ENCODE peak calls at places on chromosomes 2 and 18, in six cellular contexts. One of them, this sample, is unnamed.

GRCh38 chr2:164560902-164561301 is 60.4 kb downstream of the GRB14 start:
- DNase-seq in body of pancreas: no peak
- DNase-seq in endodermal cell: no peak
- DNase-seq in stomach: no peak
- DNase-seq in hepatocyte: no peak
- DNase-seq in GM12865: no peak
- DNase-seq in this sample: no peak

GRCh38 chr18:29383311-29384273 is 1206.7 kb upstream of the CDH2 start:
- DNase-seq in body of pancreas: no peak
- DNase-seq in endodermal cell: no peak
- DNase-seq in stomach: no peak
- DNase-seq in hepatocyte: no peak
- DNase-seq in GM12865: no peak
- DNase-seq in this sample: no peak

GRCh38 chr2:38600242-38600891 is 2.4 kb downstream of the HNRNPLL start:
- DNase-seq in body of pancreas: no peak
- DNase-seq in endodermal cell: peak; percentile 57
- DNase-seq in stomach: no peak
- DNase-seq in hepatocyte: peak; percentile 47
- DNase-seq in GM12865: no peak
- DNase-seq in this sample: no peak

GRCh38 chr2:25316101-25316500 is 25.6 kb downstream of the DNMT3A start:
- DNase-seq in body of pancreas: no peak
- DNase-seq in endodermal cell: no peak
- DNase-seq in stomach: no peak
- DNase-seq in hepatocyte: no peak
- DNase-seq in GM12865: no peak
- DNase-seq in this sample: no peak

GRCh38 chr2:20525041-20526035 is 78.5 kb downstream of the RHOB start:
- DNase-seq in body of pancreas: no peak
- DNase-seq in endodermal cell: peak; percentile 68
- DNase-seq in stomach: peak; percentile 44
- DNase-seq in hepatocyte: peak; percentile 78
- DNase-seq in GM12865: peak; percentile 89
- DNase-seq in this sample: no peak

GRCh38 chr2:85786865-85787264 is 33.1 kb downstream of the ATOH8 start:
- DNase-seq in body of pancreas: no peak
- DNase-seq in endodermal cell: no peak
- DNase-seq in stomach: no peak
- DNase-seq in hepatocyte: no peak
- DNase-seq in GM12865: no peak
- DNase-seq in this sample: no peak

GRCh38 chr2:60556998-60557955 is 3.8 kb upstream of the BCL11A start:
- DNase-seq in body of pancreas: no peak
- DNase-seq in endodermal cell: no peak
- DNase-seq in stomach: no peak
- DNase-seq in hepatocyte: no peak
- DNase-seq in GM12865: no peak
- DNase-seq in this sample: no peak

GRCh38 chr2:74597456-74597855 is 42.9 kb downstream of the DOK1 start:
- DNase-seq in body of pancreas: no peak
- DNase-seq in endodermal cell: no peak
- DNase-seq in stomach: no peak
- DNase-seq in hepatocyte: peak; percentile 13
- DNase-seq in GM12865: no peak
- DNase-seq in this sample: no peak

GRCh38 chr2:6896930-6897759 is 19.6 kb downstream of the RSAD2 start:
- DNase-seq in body of pancreas: no peak
- DNase-seq in endodermal cell: no peak
- DNase-seq in stomach: no peak
- DNase-seq in hepatocyte: peak; percentile 53
- DNase-seq in GM12865: peak; percentile 52
- DNase-seq in this sample: no peak

DNA sequence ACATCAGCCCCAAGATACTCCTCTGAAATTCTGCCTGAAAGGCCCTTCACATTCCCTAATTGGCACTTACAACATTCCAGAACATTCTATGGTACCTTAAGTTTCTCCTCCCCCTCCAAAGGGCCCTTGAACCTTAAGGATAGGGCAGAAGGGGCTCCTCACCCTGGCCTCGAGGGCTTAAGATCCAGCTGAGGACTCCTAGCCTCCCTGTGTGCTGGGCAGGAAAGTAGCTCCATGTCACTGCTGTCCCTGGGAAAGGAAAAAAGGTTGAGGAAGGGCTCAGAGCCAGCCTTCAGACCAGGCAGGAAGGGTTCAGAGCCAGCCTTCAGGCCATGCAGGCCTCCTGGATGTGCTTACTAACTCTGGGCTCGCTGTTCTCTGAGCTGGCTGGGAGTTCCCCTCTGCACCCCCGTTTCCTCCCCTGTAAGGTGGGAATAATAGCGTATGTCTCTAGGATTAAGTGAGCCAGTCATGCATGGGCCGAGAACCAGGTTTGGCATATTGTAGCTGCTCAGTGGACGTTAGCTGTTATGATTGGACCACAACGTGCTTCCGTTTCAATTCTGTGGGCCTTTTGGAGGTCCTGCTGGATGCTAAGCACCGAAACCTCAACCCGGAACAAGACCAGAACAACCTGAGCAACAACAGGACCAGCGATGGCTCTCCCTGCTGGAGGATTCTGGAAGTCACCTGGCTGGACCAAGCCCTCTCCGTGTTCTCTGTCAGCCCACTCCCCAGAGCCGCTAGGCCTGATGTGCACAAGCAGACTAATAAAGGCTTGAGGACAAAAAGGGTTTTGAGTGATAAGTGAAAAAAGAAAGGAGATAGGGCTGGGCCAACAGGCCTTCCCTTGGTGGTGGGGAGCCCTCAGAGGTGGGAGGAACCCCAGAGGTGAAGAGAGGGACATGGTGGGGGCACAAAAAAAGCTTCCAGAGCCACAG is 1.0 kb upstream of the B3GNT7 start:
- DNase-seq in body of pancreas: peak; percentile 56
- DNase-seq in endodermal cell: peak; percentile 92
- DNase-seq in stomach: no peak
- DNase-seq in hepatocyte: peak; percentile 39
- DNase-seq in GM12865: peak; percentile 93
- DNase-seq in this sample: no peak
- TF ChIP-seq CTCF in body of pancreas: no peak
- TF ChIP-seq CTCF in endodermal cell: peak; percentile 80
- TF ChIP-seq CTCF in stomach: peak; percentile 28
- TF ChIP-seq CTCF in hepatocyte: peak; percentile 23
- TF ChIP-seq CTCF in GM12865: peak; percentile 65
- TF ChIP-seq CTCF in this sample: peak; percentile 29

GRCh38 chr2:200296118-200296517 is 10.4 kb upstream of the SPATS2L start:
- DNase-seq in body of pancreas: no peak
- DNase-seq in endodermal cell: no peak
- DNase-seq in stomach: no peak
- DNase-seq in hepatocyte: no peak
- DNase-seq in GM12865: no peak
- DNase-seq in this sample: no peak
- H3K4me3 ChIP-seq in body of pancreas: no peak overlapping the region
- H3K4me3 ChIP-seq in endodermal cell: no peak overlapping the region
- H3K4me3 ChIP-seq in stomach: no peak overlapping the region
- H3K4me3 ChIP-seq in hepatocyte: no peak overlapping the region
- H3K4me3 ChIP-seq in GM12865: no peak overlapping the region
- H3K4me3 ChIP-seq in this sample: no peak overlapping the region

DNA sequence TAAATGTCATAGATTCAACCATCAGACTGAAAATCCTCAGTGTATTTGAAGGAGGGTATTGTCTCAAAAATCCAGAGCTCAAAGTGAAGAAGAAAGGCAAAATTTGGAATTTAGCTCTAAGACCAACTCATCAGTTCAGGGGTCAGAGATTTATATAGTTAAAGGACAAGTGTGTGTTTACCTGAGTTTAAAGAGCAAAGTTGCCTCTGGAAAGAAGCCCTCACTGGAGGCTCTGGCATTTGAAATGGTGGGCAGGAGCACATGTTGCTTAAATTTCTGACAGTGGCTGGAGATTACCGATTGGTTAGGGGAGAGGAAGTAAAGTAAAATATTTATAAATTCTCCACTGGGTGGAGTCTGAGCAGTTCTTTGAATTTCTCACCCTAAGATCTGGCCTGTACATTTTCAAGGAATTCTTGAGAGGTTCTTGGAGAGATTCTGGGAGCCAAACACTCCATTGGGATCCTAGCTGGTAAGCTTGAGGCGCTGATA is at the start of gene KYNU:
- DNase-seq in body of pancreas: no peak
- DNase-seq in endodermal cell: no peak
- DNase-seq in stomach: no peak
- DNase-seq in hepatocyte: peak; percentile 16
- DNase-seq in GM12865: peak; percentile 77
- DNase-seq in this sample: no peak
- TF ChIP-seq CTCF in body of pancreas: no peak
- TF ChIP-seq CTCF in endodermal cell: no peak
- TF ChIP-seq CTCF in stomach: no peak
- TF ChIP-seq CTCF in hepatocyte: no peak
- TF ChIP-seq CTCF in GM12865: no peak
- TF ChIP-seq CTCF in this sample: no peak

DNA sequence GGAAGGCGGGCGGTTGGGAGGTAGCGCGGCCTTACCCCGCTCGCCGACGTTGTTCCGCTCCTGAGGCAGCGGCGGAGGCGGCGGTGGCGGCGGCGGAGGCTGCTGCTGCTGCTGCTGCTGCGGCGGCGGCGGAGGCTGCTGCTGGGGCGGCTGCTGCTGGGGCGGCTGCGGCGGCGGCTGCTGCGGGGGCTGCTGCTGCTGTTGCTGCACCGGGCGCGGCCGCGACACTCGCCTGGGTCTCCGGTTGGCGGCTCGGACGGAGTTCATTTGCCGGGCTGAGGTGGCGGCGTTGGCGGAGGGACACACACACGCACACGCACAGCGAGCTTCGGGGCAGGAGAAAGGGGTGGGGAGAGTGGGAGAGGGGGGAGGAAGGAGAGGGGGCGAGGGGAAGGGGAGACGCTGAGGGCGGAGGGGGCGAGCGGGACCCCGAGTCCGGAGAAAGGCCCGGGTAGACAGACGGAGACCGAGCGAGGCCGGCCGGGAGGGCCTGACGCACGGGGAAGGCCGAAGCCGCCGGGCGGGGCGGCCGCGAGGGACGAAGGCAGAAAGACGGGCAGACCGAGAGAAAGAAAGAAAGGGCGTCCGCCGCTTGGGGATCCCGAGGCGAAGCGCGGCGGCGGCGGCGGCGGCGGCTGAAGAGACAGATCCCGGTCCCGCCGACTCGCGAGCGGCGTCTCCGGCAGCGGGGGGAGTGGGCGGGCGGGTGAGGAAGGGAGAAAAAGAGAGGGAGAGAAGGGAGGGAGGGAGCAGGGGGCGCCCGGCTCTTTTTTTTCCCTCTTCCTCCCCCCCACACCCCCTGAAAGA is 641 bp downstream of the FBXO11 start:
- DNase-seq in body of pancreas: peak; percentile 61
- DNase-seq in endodermal cell: peak; percentile 81
- DNase-seq in stomach: peak; percentile 55
- DNase-seq in hepatocyte: peak; percentile 84
- DNase-seq in GM12865: peak; percentile 79
- DNase-seq in this sample: no peak
- H3K4me3 ChIP-seq in body of pancreas: peak overlapping the region; percentile 96
- H3K4me3 ChIP-seq in endodermal cell: peak overlapping the region; percentile 82
- H3K4me3 ChIP-seq in stomach: peak overlapping the region; percentile 80
- H3K4me3 ChIP-seq in hepatocyte: peak overlapping the region; percentile 88
- H3K4me3 ChIP-seq in GM12865: peak overlapping the region; percentile 99
- H3K4me3 ChIP-seq in this sample: peak overlapping the region; percentile 97

GRCh38 chr18:54679318-54680149 is 88.5 kb downstream of the DYNAP start:
- DNase-seq in body of pancreas: no peak
- DNase-seq in endodermal cell: no peak
- DNase-seq in stomach: no peak
- DNase-seq in hepatocyte: peak; percentile 67
- DNase-seq in GM12865: peak; percentile 38
- DNase-seq in this sample: peak; percentile 43
- TF ChIP-seq CTCF in body of pancreas: peak; percentile 32
- TF ChIP-seq CTCF in endodermal cell: peak; percentile 79
- TF ChIP-seq CTCF in stomach: peak; percentile 83
- TF ChIP-seq CTCF in hepatocyte: peak; percentile 86
- TF ChIP-seq CTCF in GM12865: peak; percentile 20
- TF ChIP-seq CTCF in this sample: peak; percentile 46

GRCh38 chr18:23693849-23694248 is 4.6 kb downstream of the LAMA3 start:
- DNase-seq in body of pancreas: no peak
- DNase-seq in endodermal cell: no peak
- DNase-seq in stomach: peak; percentile 34
- DNase-seq in hepatocyte: peak; percentile 42
- DNase-seq in GM12865: no peak
- DNase-seq in this sample: no peak

GRCh38 chr18:23689616-23690504 is 607 bp downstream of the LAMA3 start:
- DNase-seq in body of pancreas: peak; percentile 22
- DNase-seq in endodermal cell: peak; percentile 81
- DNase-seq in stomach: peak; percentile 29
- DNase-seq in hepatocyte: peak; percentile 48
- DNase-seq in GM12865: no peak
- DNase-seq in this sample: no peak

GRCh38 chr18:23689031-23689615 is at the start of gene LAMA3:
- DNase-seq in body of pancreas: peak; percentile 58
- DNase-seq in endodermal cell: peak; percentile 80
- DNase-seq in stomach: peak; percentile 77
- DNase-seq in hepatocyte: peak; percentile 86
- DNase-seq in GM12865: no peak
- DNase-seq in this sample: no peak

GRCh38 chr18:23688528-23688927 is 725 bp upstream of the LAMA3 start:
- DNase-seq in body of pancreas: no peak
- DNase-seq in endodermal cell: no peak
- DNase-seq in stomach: no peak
- DNase-seq in hepatocyte: no peak
- DNase-seq in GM12865: no peak
- DNase-seq in this sample: no peak

DNA sequence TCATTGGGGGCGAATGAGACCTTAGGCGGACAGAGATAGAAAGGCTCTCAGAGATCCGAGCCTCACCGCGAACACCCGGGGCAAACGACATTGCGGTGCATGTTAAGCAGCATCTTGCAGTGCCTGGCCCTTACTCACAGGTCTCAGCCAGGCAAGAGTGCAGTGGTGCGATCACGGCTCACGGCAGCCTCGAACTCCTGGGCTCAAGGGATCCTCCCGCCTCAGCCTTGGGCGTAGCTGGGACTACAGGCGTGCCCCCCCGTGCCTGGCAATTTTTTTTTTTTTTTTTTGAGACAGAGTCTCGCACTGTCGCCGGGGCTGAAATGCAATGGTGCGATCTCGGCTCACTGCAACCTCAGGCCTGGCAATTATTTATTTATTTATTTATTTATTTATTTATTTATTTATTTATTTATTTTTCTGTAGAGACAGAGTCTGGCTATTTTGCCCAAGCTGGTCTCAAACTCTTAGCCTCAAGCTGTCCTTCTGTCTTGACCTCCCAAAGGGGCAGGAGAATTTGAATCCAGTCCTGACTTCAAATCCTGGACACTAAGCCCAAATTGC is 1.3 kb downstream of the LAMA3 start:
- DNase-seq in body of pancreas: no peak
- DNase-seq in endodermal cell: peak; percentile 62
- DNase-seq in stomach: no peak
- DNase-seq in hepatocyte: no peak
- DNase-seq in GM12865: no peak
- DNase-seq in this sample: no peak
- H3K4me3 ChIP-seq in body of pancreas: no peak overlapping the region
- H3K4me3 ChIP-seq in endodermal cell: peak overlapping the region; percentile 72
- H3K4me3 ChIP-seq in stomach: peak overlapping the region; percentile 79
- H3K4me3 ChIP-seq in hepatocyte: peak overlapping the region; percentile 43
- H3K4me3 ChIP-seq in GM12865: no peak overlapping the region
- H3K4me3 ChIP-seq in this sample: peak overlapping the region; percentile 53

This sample was measured in kidney epithelial cell.